ENCODE peak calls at places on chromosome 20, in four cellular contexts. H is K562, Z is HepG2, X is GM12878. Y is an unnamed sample.
A peak's percentile ranks its signal among the peaks of the same experiment; 100 is the strongest.

GRCh38 chr20:20369353-20370086 is 1.6 kb downstream of the INSM1 start:
- DNase-seq in X (no peak), H (no peak), Z (no peak), Y (peak; percentile 66)

GRCh38 chr20:44738779-44739477 is 6.7 kb upstream of the KCNK15 start:
- DNase-seq in X (peak; percentile 63), H (peak; percentile 81), Z (peak; percentile 89), Y (peak; percentile 56)

GRCh38 chr20:50415516-50416268 is 94.5 kb upstream of the PTPN1 start:
- DNase-seq in X (no peak), Z (peak; percentile 86), H (no peak), Y (peak; percentile 27)

GRCh38 chr20:51542033-51542893 is at the start of gene NFATC2:
- DNase-seq in H (peak; percentile 74), X (no peak), Z (peak; percentile 65), Y (peak; percentile 59)

GRCh38 chr20:57876163-57876562 is 166.3 kb upstream of the PMEPA1 start:
- DNase-seq in X (no peak), Z (no peak), H (no peak), Y (no peak)

GRCh38 chr20:9989066-9989724 is 45.6 kb upstream of the ANKEF1 start:
- DNase-seq in X (no peak), Z (no peak), H (no peak), Y (no peak)

GRCh38 chr20:63085087-63085861 is 78.5 kb upstream of the BHLHE23 start:
- DNase-seq in Z (no peak), H (no peak), X (no peak), Y (peak; percentile 17)

GRCh38 chr20:50646483-50646996 is 44.8 kb downstream of the RIPOR3 start:
- DNase-seq in X (no peak), Z (no peak), H (no peak), Y (no peak)

GRCh38 chr20:49979030-49979832 is 3.5 kb upstream of the SNAI1 start:
- DNase-seq in H (peak; percentile 84), Z (peak; percentile 56), X (no peak), Y (peak; percentile 79)

GRCh38 chr20:47370850-47371782 is 14.6 kb upstream of the ZMYND8 start:
- DNase-seq in Z (peak; percentile 70), X (no peak), H (peak; percentile 64), Y (peak; percentile 41)

GRCh38 chr20:7195704-7196103 is 428.2 kb downstream of the BMP2 start:
- DNase-seq in Z (no peak), X (no peak), H (no peak), Y (no peak)

GRCh38 chr20:835220-836045 is 1.9 kb downstream of the FAM110A start:
- DNase-seq in X (no peak), H (peak; percentile 59), Z (no peak), Y (no peak)

GRCh38 chr20:14986026-14986655 is 648.7 kb upstream of the FLRT3 start:
- DNase-seq in Z (peak; percentile 99), X (no peak), H (no peak), Y (no peak)

GRCh38 chr20:16641511-16641910 is 68.3 kb upstream of the KIF16B start:
- DNase-seq in X (no peak), H (no peak), Z (no peak), Y (no peak)

GRCh38 chr20:48163521-48163920 is 378.2 kb upstream of the SULF2 start:
- DNase-seq in H (no peak), X (no peak), Z (no peak), Y (no peak)

GRCh38 chr20:35490736-35491181 is 35.4 kb downstream of the CEP250 start:
- DNase-seq in H (no peak), X (peak; percentile 51), Z (no peak), Y (no peak)

GRCh38 chr20:62754991-62755356 is 41.3 kb upstream of the MRGBP start:
- DNase-seq in X (no peak), Z (no peak), H (no peak), Y (no peak)

GRCh38 chr20:11752336-11752735 is 165.4 kb upstream of the BTBD3 start:
- DNase-seq in X (no peak), Z (no peak), H (no peak), Y (no peak)

GRCh38 chr20:59994697-59995122 is 36.5 kb downstream of the CDH26 start:
- DNase-seq in H (peak; percentile 16), Z (no peak), X (no peak), Y (peak; percentile 78)

GRCh38 chr20:61134286-61135035 is 117.6 kb upstream of the CDH4 start:
- DNase-seq in X (no peak), H (no peak), Z (no peak), Y (no peak)

GRCh38 chr20:23637282-23638221 is at the start of gene CST3:
- DNase-seq in H (peak; percentile 89), Z (peak; percentile 87), X (no peak), Y (peak; percentile 72)

GRCh38 chr20:58811334-58811733 is 39.4 kb downstream of the GNAS-AS1 start:
- DNase-seq in H (no peak), Z (no peak), X (no peak), Y (no peak)

GRCh38 chr20:10347066-10347465 is 87.0 kb downstream of the MKKS start:
- DNase-seq in X (no peak), H (no peak), Z (no peak), Y (no peak)

GRCh38 chr20:53512076-53512475 is 81.6 kb downstream of the ZNF217 start:
- DNase-seq in Z (no peak), X (no peak), H (no peak), Y (no peak)

GRCh38 chr20:58661298-58662141 is 10.4 kb downstream of the STX16 start:
- DNase-seq in H (no peak), Z (no peak), X (no peak), Y (no peak)

GRCh38 chr20:59701236-59701635 is 96.9 kb downstream of the PHACTR3 start:
- DNase-seq in X (no peak), H (no peak), Z (no peak), Y (no peak)

GRCh38 chr20:36462440-36463211 is 78.7 kb upstream of the MYL9 start:
- DNase-seq in Z (no peak), X (no peak), H (peak; percentile 38), Y (no peak)

GRCh38 chr20:63498950-63499332 is at the start of gene EEF1A2:
- DNase-seq in H (peak; percentile 74), X (no peak), Z (no peak), Y (no peak)

GRCh38 chr20:58630063-58630462 is 21.0 kb upstream of the STX16 start:
- DNase-seq in H (no peak), X (no peak), Z (no peak), Y (no peak)

GRCh38 chr20:20195011-20195705 is 142.8 kb downstream of the CFAP61 start:
- DNase-seq in Z (no peak), X (no peak), H (no peak), Y (no peak)

GRCh38 chr20:31607640-31608255 is 2.7 kb downstream of the ID1 start:
- DNase-seq in X (no peak), H (peak; percentile 36), Z (peak; percentile 62), Y (no peak)
- TF ChIP-seq ETV6 in X (no peak), H (no peak), Z (no peak), Y (no peak)

GRCh38 chr20:5996765-5997164 is 46.3 kb downstream of the MCM8 start:
- DNase-seq in Z (no peak), X (peak; percentile 40), H (no peak), Y (no peak)
- TF ChIP-seq CREM in Z (no peak), X (peak; percentile 8), H (no peak), Y (no peak)

DNA sequence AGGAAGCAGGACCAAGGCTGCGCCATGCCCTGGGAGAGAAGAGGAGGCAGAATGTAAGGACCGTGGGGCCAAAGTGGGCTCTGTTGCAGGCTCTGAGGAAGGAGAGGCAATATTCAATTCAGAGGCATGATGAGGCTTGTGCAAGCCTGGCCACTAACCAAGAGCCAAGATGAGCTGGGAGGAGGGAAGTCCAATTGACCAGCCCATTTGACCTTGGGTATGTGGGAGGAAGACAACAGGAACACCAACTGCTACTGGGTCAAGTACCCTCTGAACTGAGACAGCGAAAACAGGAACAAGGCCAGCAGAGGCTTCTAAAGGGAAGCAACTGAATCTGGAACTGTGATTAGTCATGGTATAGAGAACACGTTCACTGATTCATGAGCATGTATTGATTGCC is 779.6 kb downstream of the MAFB start:
- DNase-seq in Z (no peak), H (no peak), X (no peak), Y (no peak)
- TF ChIP-seq ETV6 in Z (no peak), H (no peak), X (no peak), Y (no peak)

GRCh38 chr20:39398656-39399055 is 436.5 kb downstream of the DHX35 start:
- DNase-seq in Z (no peak), H (no peak), X (no peak), Y (peak; percentile 13)
- TF ChIP-seq CREM in Z (no peak), H (no peak), X (no peak), Y (no peak)

DNA sequence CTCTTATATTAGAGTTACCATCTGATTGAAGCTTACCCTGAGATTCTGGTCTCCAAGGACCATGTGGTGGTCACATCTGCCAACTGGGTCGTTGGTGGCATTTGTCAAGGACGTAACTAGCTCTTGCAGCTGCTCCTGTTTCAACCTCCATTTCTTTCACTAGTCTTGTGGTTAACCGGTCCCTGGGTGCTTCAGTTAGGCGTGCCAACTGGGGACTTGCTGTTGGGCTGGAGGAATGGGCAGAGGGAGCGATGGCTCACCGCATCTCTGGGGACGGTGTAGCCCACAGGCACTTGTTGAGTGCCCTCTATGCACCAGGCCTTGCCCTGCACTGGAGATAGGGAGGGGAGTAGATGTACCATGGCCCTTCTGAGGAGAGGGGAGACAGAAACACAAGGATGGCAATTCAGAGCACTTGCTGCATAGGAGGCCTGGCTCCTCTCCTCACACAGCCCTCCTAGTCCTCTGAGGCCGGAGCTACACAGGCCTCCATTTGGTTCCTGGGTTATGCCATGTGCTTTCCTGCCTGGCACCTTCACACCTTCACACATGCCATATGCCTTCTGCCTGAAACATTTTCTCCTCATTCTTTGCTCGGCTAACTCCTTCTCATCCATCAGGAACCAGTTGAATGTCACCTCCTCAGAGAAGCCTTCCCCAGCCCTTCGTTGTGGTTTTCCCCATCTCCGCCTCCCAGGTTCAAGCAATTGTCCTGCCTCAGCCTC is 20.0 kb upstream of the ASXL1 start:
- DNase-seq in Z (no peak), X (no peak), H (no peak), Y (no peak)
- TF ChIP-seq ETV6 in Z (no peak), X (no peak), H (no peak), Y (no peak)

DNA sequence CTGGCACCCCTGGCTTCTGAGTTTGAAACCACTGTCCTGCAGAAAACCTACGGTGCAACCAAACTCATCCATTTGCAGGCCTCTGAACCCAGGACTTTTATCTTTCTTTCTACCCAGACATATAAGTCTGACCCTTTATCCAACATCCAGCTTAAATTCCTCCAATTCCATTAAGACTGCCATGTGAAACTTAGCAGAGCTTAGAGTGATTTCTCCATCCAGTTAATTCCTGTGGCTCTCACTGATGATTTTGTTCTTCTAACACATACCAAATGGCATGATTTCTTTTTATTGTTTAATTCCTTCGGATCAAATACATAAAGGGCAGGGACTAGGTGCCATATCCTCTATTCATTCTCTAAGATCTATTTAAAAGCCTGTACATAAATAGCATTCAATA is 93.0 kb downstream of the TASP1 start:
- DNase-seq in H (no peak), Z (no peak), X (no peak), Y (no peak)
- TF ChIP-seq CREM in H (no peak), Z (no peak), X (no peak), Y (no peak)

Y was measured in WTC11.